ENCODE peak calls at places on chromosomes 13 and 19, in six cellular contexts. W is hepatocyte, M is GM12865, E is AG04450, S is suprapubic skin, T is upper lobe of right lung. X is an unnamed sample.

GRCh38 chr13:113774177-113775107 is 15.4 kb downstream of the TMEM255B start:
- DNase-seq in W (no peak), M (no peak), E (no peak), S (no peak), T (peak), X (no peak)

GRCh38 chr19:31220540-31220939 is 128.7 kb downstream of the TSHZ3 start:
- DNase-seq in W (no peak), M (no peak), E (no peak), S (no peak), T (no peak), X (no peak)

GRCh38 chr13:96982672-96983071 is 11.6 kb downstream of the OXGR1 start:
- DNase-seq in W (no peak), M (no peak), E (no peak), S (no peak), T (no peak), X (no peak)

GRCh38 chr13:43279696-43280095 is 256.3 kb downstream of the DNAJC15 start:
- DNase-seq in W (no peak), M (no peak), E (no peak), S (no peak), T (no peak), X (no peak)

GRCh38 chr13:59488436-59488835 is 675.3 kb downstream of the DIAPH3 start:
- DNase-seq in W (no peak), M (no peak), E (no peak), S (no peak), T (no peak), X (no peak)

GRCh38 chr19:19464339-19465098 is 50.8 kb downstream of the TSSK6 start:
- DNase-seq in W (peak), M (no peak), E (no peak), S (no peak), T (no peak), X (no peak)

GRCh38 chr13:105573134-105573533 is 962.3 kb downstream of the EFNB2 start:
- DNase-seq in W (no peak), M (no peak), E (no peak), S (no peak), T (no peak), X (no peak)

GRCh38 chr19:49441210-49441959 is at the start of gene SLC17A7:
- DNase-seq in W (peak), M (peak), E (no peak), S (peak), T (no peak), X (no peak)

GRCh38 chr19:58582985-58583384 is 9.8 kb upstream of the MZF1 start:
- DNase-seq in W (no peak), M (no peak), E (no peak), S (no peak), T (peak), X (no peak)

GRCh38 chr13:102724923-102725322 is 30.1 kb upstream of the METTL21C start:
- DNase-seq in W (peak), M (peak), E (no peak), S (no peak), T (no peak), X (no peak)
- TF ChIP-seq CTCF in W (peak), M (no peak), E (peak), S (peak), T (peak), X (no peak)

DNA sequence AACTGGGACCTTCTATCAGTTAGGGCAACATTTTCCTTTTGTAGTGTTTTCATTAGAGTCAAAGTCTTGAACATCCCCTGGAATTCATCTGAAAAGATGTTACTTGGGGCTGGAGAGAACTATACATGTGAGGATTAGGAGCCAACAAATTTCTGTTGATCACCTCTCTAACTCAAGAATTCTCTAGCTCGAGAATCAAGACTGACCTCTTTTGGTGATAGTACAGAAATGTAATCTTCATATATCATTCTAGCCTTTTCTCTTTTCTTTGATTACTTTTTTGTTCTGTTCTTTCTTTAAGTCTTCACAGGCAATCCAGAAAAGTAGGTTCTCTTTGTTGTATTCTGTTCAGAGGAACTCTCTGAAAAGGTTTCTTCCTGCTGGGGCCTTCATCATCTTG is 26.4 kb downstream of the ELF1 start:
- DNase-seq in W (no peak), M (no peak), E (no peak), S (no peak), T (no peak), X (no peak)
- TF ChIP-seq CTCF in W (peak), M (no peak), E (no peak), S (no peak), T (no peak), X (no peak)

DNA sequence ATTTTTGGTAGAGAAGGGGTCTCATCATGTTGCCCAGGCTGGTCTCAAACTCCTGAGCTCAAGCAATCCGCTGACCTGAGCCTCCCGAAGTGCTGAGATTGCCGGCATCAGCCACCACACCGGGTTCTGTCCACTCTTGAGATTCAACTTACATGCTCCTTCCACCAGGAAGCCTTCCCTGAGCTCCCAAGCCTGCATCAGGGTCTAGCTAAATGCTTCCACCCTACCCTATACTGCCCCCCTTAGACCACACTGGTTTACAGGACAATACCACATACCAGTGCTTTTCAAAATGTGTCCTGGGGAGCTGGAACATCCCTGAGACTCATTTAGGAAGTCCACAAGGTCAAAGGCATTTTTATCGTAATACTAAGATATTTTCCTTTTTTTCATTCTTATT is 15.1 kb upstream of the CACNG8 start:
- DNase-seq in W (no peak), M (no peak), E (no peak), S (no peak), T (no peak), X (no peak)
- TF ChIP-seq CTCF in W (no peak), M (no peak), E (peak), S (no peak), T (no peak), X (no peak)

GRCh38 chr19:44889830-44890365 is 1.2 kb upstream of the TOMM40 start:
- DNase-seq in W (no peak), M (peak), E (no peak), S (no peak), T (no peak), X (no peak)
- TF ChIP-seq CTCF in W (no peak), M (no peak), E (no peak), S (no peak), T (no peak), X (no peak)

DNA sequence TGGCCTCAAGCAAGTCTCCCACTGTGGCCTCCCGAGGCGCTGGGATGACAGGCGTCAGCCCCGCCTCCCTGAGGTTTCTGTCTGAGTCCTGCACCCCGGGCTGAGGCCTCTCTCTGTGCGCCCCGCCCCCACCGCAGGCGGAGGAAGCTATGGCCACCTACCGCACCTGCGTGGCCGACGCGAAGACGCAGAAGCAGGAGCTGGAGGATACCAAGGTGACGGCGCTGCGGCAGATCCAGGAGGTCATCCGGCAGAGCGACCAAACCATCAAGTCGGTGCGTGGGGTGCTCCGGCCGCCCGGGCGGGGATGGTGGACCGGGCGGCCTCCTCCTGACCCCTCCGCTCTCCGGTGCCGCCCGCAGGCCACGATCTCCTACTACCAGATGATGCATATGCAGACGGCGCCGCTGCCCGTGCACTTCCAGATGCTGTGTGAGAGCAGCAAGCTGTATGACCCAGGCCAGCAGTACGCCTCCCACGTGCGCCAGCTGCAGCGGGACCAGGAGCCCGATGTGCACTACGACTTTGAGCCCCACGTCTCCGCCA is 12.7 kb downstream of the ARHGAP45 start:
- DNase-seq in W (no peak), M (no peak), E (no peak), S (no peak), T (peak), X (peak)
- TF ChIP-seq CTCF in W (no peak), M (no peak), E (no peak), S (no peak), T (no peak), X (no peak)

GRCh38 chr19:54648129-54648528 is 14.7 kb upstream of the LILRB4 start:
- DNase-seq in W (no peak), M (peak), E (no peak), S (no peak), T (no peak), X (no peak)
- TF ChIP-seq CTCF in W (no peak), M (peak), E (no peak), S (no peak), T (no peak), X (no peak)

DNA sequence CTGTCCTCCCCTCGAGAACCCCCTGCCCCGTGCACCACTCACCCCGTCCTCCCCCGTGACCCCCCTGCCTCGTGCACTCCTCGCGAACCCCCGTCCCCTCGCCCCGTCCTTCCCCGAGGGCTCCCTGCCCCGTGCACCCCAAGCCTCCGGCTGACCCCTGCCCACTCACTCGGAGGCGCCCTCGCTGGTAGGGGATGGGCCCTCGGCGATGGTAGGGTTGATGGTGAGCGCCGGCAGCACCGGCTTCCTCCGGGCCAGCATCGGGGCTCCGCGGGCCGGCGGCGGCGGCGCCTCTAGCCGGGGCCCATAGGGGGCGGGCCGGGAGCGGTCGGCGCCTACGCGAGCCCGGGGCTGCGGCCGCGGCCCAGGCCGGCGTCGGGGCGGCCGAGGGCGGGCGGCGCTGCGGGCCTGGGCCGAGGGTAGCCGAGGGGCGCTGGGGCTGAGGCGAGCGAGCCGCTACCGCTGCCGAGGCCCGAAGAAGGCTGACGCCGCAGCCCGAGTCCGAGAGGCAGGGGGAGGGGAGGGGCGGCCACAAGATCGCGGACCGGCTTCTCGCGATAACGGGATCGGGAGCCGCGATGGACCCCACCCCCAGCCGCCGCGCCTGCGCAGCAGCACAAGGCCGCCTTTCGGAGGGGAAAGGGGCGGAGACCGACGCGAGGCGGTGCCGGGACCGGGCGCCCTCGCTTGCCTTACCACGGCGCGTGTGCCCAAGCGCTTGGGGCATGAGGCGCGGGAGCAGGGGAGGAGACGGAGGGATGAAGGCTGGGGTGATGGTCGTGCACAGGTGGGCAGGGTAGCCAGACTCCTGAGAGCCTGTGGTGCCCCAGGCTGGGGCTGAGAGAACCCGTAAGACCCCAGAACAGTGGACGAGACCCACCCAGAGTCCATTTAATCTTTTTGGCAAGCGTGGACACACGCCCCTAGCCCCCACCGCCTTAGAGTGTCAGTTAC is at the start of gene MAP2K2:
- DNase-seq in W (peak), M (peak), E (peak), S (peak), T (peak), X (peak)
- TF ChIP-seq CTCF in W (no peak), M (no peak), E (no peak), S (no peak), T (no peak), X (peak)

GRCh38 chr13:92896842-92897241 is 329.8 kb upstream of the GPC6 start:
- DNase-seq in W (peak), M (peak), E (no peak), S (no peak), T (no peak), X (no peak)
- TF ChIP-seq CTCF in W (peak), M (peak), E (peak), S (no peak), T (no peak), X (peak)

GRCh38 chr19:18065173-18065495 is 21.6 kb downstream of the IL12RB1 start:
- DNase-seq in W (no peak), M (no peak), E (no peak), S (no peak), T (no peak), X (no peak)

GRCh38 chr19:18060472-18060871 is 26.3 kb downstream of the IL12RB1 start:
- DNase-seq in W (no peak), M (no peak), E (no peak), S (no peak), T (no peak), X (no peak)

GRCh38 chr19:18062043-18062442 is 24.7 kb downstream of the IL12RB1 start:
- DNase-seq in W (no peak), M (no peak), E (no peak), S (no peak), T (no peak), X (no peak)

GRCh38 chr19:18059902-18060301 is 26.8 kb downstream of the IL12RB1 start:
- DNase-seq in W (no peak), M (no peak), E (no peak), S (no peak), T (no peak), X (no peak)

GRCh38 chr19:18063463-18063862 is 23.3 kb downstream of the IL12RB1 start:
- DNase-seq in W (peak), M (peak), E (no peak), S (no peak), T (no peak), X (no peak)
- TF ChIP-seq CTCF in W (peak), M (peak), E (no peak), S (no peak), T (no peak), X (peak)

DNA sequence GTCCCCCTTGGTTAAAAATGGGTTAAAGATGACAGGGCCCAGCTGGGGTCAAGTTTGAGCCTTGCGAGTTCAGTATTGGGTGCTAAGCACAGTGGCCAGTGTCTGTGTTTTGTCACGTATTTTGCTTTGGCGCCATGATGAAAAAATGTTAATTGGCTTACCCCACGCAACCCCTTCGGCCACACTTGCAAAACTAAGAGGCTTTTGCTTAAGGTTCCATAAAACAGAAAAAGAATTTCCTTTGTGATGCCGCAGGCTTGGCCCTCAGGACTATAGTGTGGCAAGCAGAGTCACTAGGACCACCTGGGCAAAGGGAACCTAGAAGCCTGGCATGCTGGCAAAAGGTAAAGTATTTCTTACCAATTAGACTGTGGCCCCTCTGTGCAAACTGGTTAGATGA is 20.7 kb downstream of the DPRX start:
- DNase-seq in W (no peak), M (no peak), E (no peak), S (no peak), T (no peak), X (no peak)
- TF ChIP-seq CTCF in W (no peak), M (no peak), E (no peak), S (no peak), T (no peak), X (no peak)